ENCODE peak calls at places on chromosome 19, in four cellular contexts. E is IMR-90, I is endothelial cell of umbilical vein, W is body of pancreas. F is an unnamed sample. For H3K27me3, the result is how much of the 10 kb centered on the place peaks cover.

GRCh38 chr19:8331263-8331840 is 10.1 kb downstream of the RPS28 start:
- DNase-seq in I (no peak), W (no peak), E (no peak), F (no peak)

GRCh38 chr19:13260883-13261653 is 110.9 kb downstream of the IER2 start:
- DNase-seq in I (peak), E (peak), W (peak), F (peak)

GRCh38 chr19:33488826-33489225 is 32.8 kb downstream of the PEPD start:
- DNase-seq in E (no peak), W (no peak), I (no peak), F (no peak)

GRCh38 chr19:4969772-4970531 is 1.0 kb downstream of the KDM4B start:
- DNase-seq in E (no peak), W (peak), I (peak), F (peak)

GRCh38 chr19:39515551-39516191 is 732 bp downstream of the SELENOV start:
- DNase-seq in I (no peak), E (no peak), W (no peak), F (no peak)

GRCh38 chr19:35693835-35694599 is 10.3 kb upstream of the ZBTB32 start:
- DNase-seq in I (peak), E (peak), W (peak), F (peak)

GRCh38 chr19:46355991-46356669 is 9.2 kb downstream of the PPP5C start:
- DNase-seq in W (no peak), E (no peak), I (no peak), F (no peak)

GRCh38 chr19:56927791-56928207 is 87.3 kb upstream of the PEG3 start:
- DNase-seq in W (no peak), E (no peak), I (no peak), F (peak)

GRCh38 chr19:10646781-10647180 is 7.4 kb upstream of the ILF3 start:
- DNase-seq in I (no peak), W (no peak), E (no peak), F (no peak)

DNA sequence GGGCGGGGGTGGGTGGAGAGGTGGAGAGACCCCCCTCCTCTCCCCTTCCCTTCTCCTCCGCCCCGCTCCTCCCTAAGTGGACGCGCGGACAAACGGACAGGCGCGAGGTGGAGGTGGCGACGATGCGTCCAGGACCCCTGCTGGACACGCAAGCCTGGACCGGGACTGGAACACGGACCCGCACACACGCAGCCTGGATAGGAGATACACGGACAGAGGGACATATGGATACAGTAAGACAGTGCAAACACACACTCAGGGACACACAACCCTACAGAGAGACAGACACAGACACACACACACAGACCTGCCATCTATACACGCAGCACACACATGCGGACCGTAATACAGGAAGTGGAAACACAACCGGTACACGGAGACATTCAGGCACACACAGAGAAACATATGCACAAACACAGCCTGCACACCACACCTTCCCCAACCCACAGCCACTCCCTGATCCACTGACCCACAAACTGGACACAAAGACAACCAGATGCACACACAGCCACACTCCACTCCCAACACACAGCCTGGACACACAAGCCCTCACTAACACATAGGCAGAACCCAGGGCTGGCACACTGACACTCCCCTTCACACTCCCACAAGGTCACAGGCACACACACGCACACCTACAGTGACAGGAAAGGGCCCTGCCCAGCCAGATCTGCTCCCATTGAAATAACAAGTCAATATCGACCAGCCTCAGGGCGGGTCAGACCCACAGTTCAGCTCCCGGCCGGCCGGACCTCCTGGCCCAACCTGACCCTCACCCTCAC is 696 bp upstream of the ERFL start:
- DNase-seq in W (no peak), I (no peak), E (no peak), F (no peak)
- H3K27me3 ChIP-seq in W (under half), I (half or more), E (half or more), F (half or more)

GRCh38 chr19:28465317-28466086 is 747.4 kb downstream of the UQCRFS1 start:
- DNase-seq in E (no peak), I (no peak), W (no peak), F (peak)

GRCh38 chr19:28469544-28469943 is 743.4 kb downstream of the UQCRFS1 start:
- DNase-seq in W (no peak), I (no peak), E (no peak), F (no peak)

GRCh38 chr19:28466107-28467045 is 746.6 kb downstream of the UQCRFS1 start:
- DNase-seq in E (peak), W (peak), I (no peak), F (peak)

GRCh38 chr19:28472111-28472510 is 740.8 kb downstream of the UQCRFS1 start:
- DNase-seq in W (no peak), E (no peak), I (no peak), F (no peak)

DNA sequence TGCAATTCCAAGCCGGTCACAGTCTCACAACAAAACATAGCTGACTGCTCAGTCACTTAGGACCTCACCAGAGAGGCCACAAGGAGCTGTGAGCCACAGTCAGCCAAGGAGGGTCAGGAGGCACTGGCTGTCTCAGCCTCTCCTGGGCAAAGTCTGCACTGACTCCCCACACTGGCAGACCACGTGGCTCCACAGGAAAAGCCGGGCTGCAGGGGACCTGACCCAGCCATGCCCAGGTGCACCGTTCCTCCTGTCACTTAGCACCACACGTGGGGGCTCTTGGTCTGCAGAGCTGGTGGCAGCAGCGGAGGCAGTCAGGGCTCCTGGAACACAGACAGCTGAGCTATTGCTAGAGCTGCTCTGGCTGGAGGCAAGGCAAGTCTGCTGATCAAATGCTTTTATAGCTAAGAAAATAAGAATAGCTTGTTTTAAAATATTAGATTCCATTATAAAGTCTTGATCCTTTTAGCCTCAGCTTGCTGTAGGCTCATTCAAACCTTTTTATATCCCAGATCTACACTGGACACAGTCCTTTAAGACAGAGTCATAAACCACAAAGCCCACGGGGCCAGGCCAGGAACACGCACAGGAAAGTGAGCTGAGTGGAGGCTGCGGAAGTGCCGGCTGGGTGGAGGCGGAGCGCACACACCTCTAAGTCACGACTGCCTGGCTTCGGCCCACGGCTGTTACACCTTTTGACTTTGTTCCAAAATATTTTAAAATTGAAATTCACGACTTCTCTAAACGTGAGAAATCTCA is 744.1 kb downstream of the UQCRFS1 start:
- DNase-seq in W (peak), I (no peak), E (no peak), F (no peak)
- TF ChIP-seq CTCF in W (no peak), I (no peak), E (no peak), F (no peak)

GRCh38 chr19:54905411-54905810 is 537 bp upstream of the NCR1 start:
- DNase-seq in I (peak), W (no peak), E (no peak), F (no peak)

GRCh38 chr19:54906819-54907218 is 871 bp downstream of the NCR1 start:
- DNase-seq in E (no peak), I (no peak), W (no peak), F (no peak)

GRCh38 chr19:54903303-54903702 is 2.6 kb upstream of the NCR1 start:
- DNase-seq in W (no peak), E (no peak), I (no peak), F (no peak)

DNA sequence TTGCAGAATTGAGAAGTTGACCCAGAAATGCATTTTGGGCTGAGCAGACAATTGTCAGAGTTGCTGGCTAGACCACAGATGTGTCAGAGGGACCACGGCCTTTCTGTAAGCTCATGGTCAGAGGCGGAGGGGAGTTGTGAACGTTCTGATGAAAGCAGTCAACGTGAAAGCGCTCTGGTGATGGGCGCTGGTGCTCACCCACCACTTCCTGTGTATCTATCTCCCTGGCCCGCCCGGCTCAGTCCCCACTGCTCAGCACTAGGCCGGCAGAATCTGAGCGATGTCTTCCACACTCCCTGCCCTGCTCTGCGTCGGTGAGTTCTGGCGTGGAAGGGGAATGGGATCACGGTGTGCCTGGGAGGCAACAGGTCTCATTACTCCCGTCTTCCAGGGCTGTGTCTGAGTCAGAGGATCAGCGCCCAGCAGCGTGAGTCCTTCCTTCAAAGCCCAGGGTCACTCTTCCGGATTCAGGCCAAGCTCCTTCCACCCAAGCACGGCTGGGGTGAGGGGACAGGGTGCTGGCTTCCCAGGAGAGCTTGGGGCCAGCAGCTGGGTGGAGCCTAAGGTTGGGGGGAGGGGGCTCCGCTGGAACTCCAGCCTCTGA is at the start of gene NCR1:
- DNase-seq in W (no peak), E (no peak), I (peak), F (no peak)
- H3K4me3 ChIP-seq in W (no peak), E (no peak), I (no peak), F (no peak)

DNA sequence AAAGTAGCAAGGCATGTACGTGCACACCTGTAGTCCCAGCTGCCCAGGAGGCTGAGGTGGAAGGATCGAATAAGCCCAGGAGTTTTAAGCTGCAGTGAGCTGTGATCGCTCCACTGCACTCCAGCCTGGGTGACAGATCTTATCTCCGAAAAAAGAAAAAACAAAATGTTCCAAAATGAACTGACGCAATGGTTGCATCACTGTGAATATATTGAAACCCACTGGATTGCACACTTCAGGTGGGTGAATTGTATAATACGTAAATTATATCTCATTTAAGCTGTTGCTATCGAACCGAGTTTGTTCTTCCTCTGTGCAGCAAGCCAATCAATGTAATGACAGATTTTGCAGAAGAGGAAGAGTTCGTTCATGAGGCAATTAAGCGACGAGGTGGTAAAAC is 1.6 kb upstream of the CASP14 start:
- DNase-seq in W (no peak), I (no peak), E (no peak), F (no peak)
- H3K27me3 ChIP-seq in W (under half), I (under half), E (under half), F (under half)

GRCh38 chr19:49845433-49845832 is 5.5 kb upstream of the PTOV1 start:
- DNase-seq in W (no peak), E (peak), I (no peak), F (no peak)
- TF ChIP-seq CTCF in W (no peak), E (peak), I (no peak), F (no peak)

F was measured in bronchial epithelial cell.